ENCODE peak calls at places on chromosome 21, in eight cellular contexts. S is fibroblast of lung, T is brain microvascular endothelial cell, Z is tibial nerve, Y is right lobe of liver, X is psoas muscle, P is Panc1, V is A549. G is an unnamed sample.

GRCh38 chr21:43692949-43693348 is 26.0 kb upstream of the PDXK start:
- DNase-seq in Y (no peak), X (no peak), Z (no peak), S (no peak), P (no peak), V (no peak), T (no peak), G (no peak)

GRCh38 chr21:46675595-46676280 is 40.3 kb downstream of the PRMT2 start:
- DNase-seq in Z (no peak), T (no peak), S (no peak), P (no peak), X (no peak), Y (no peak), V (no peak), G (no peak)

GRCh38 chr21:41169701-41170100 is 1.7 kb downstream of the BACE2 start:
- DNase-seq in T (no peak), V (no peak), S (peak), P (no peak), Y (no peak), X (no peak), Z (no peak), G (no peak)

GRCh38 chr21:16137106-16137505 is 407.3 kb downstream of the USP25 start:
- DNase-seq in T (no peak), V (no peak), Y (no peak), X (no peak), Z (no peak), P (no peak), S (peak), G (no peak)

GRCh38 chr21:36471254-36471723 is 8.6 kb downstream of the CLDN14 start:
- DNase-seq in Y (no peak), T (peak), Z (no peak), P (no peak), V (peak), X (no peak), S (peak), G (no peak)

GRCh38 chr21:32119389-32119788 is 159.5 kb downstream of the MIS18A start:
- DNase-seq in P (no peak), T (no peak), V (no peak), Y (no peak), X (no peak), Z (no peak), S (no peak), G (no peak)

GRCh38 chr21:27035791-27036190 is 68.9 kb upstream of the ADAMTS5 start:
- DNase-seq in T (no peak), Z (no peak), S (no peak), V (no peak), P (no peak), Y (no peak), X (no peak), G (no peak)

GRCh38 chr21:21003701-21004100 is 5.5 kb downstream of the NCAM2 start:
- DNase-seq in P (no peak), Y (no peak), V (no peak), X (no peak), Z (no peak), S (peak), T (peak), G (peak)

GRCh38 chr21:18716578-18717138 is 313.1 kb upstream of the TMPRSS15 start:
- DNase-seq in S (no peak), P (no peak), X (no peak), Z (no peak), V (no peak), T (no peak), Y (no peak), G (peak)

GRCh38 chr21:15682977-15683376 is 46.8 kb upstream of the USP25 start:
- DNase-seq in P (no peak), Y (no peak), X (no peak), Z (no peak), S (peak), T (no peak), V (no peak), G (peak)

GRCh38 chr21:15669247-15669646 is 60.5 kb upstream of the USP25 start:
- DNase-seq in P (no peak), S (peak), Z (no peak), X (no peak), Y (no peak), V (no peak), T (no peak), G (peak)

GRCh38 chr21:38322551-38322950 is 65.8 kb downstream of the KCNJ15 start:
- DNase-seq in S (peak), P (no peak), Y (no peak), V (no peak), T (no peak), X (no peak), Z (no peak), G (no peak)

GRCh38 chr21:43357708-43358430 is 69.1 kb downstream of the SIK1 start:
- DNase-seq in T (no peak), Y (no peak), V (no peak), Z (no peak), X (no peak), P (no peak), S (no peak), G (no peak)

GRCh38 chr21:26842300-26842699 is 2.9 kb downstream of the ADAMTS1 start:
- DNase-seq in X (no peak), S (peak), Z (no peak), T (peak), P (no peak), Y (no peak), V (no peak), G (no peak)

GRCh38 chr21:15164678-15165303 is 100.0 kb upstream of the NRIP1 start:
- DNase-seq in V (no peak), T (no peak), P (no peak), X (no peak), S (no peak), Z (no peak), Y (no peak), G (no peak)

GRCh38 chr21:36692125-36692843 is 6.6 kb upstream of the SIM2 start:
- DNase-seq in T (no peak), Z (no peak), P (no peak), V (no peak), Y (no peak), S (no peak), X (no peak), G (no peak)

GRCh38 chr21:35779690-35780570 is 280.4 kb downstream of the SETD4 start:
- DNase-seq in Z (no peak), T (peak), V (no peak), P (no peak), X (no peak), Y (no peak), S (peak), G (no peak)

GRCh38 chr21:28196981-28197380 is 795.7 kb downstream of the LTN1 start:
- DNase-seq in V (no peak), Z (no peak), T (no peak), X (no peak), Y (no peak), S (no peak), P (no peak), G (peak)

GRCh38 chr21:38879912-38880577 is 74.3 kb downstream of the ETS2 start:
- DNase-seq in X (no peak), P (no peak), Z (no peak), Y (no peak), V (no peak), T (no peak), S (no peak), G (no peak)

GRCh38 chr21:43829161-43829560 is 35.9 kb upstream of the AGPAT3 start:
- DNase-seq in X (no peak), Y (no peak), P (no peak), Z (no peak), S (no peak), T (no peak), V (no peak), G (no peak)

GRCh38 chr21:33011462-33011861 is 14.3 kb upstream of the OLIG2 start:
- DNase-seq in S (peak), Y (no peak), P (no peak), V (peak), T (peak), X (no peak), Z (no peak), G (no peak)

GRCh38 chr21:35529141-35529863 is 480.2 kb upstream of the RUNX1 start:
- DNase-seq in Z (no peak), Y (no peak), T (peak), V (no peak), P (no peak), X (no peak), S (peak), G (no peak)

GRCh38 chr21:43306911-43307676 is 119.8 kb downstream of the SIK1 start:
- DNase-seq in Z (no peak), V (peak), X (peak), T (peak), Y (peak), P (peak), S (peak), G (no peak)

GRCh38 chr21:46540087-46540710 is 64.7 kb downstream of the S100B start:
- DNase-seq in X (no peak), S (no peak), Z (no peak), Y (no peak), P (no peak), T (no peak), V (no peak), G (no peak)

GRCh38 chr21:31343680-31344480 is at the start of gene TIAM1:
- DNase-seq in V (no peak), X (peak), S (peak), P (no peak), T (peak), Z (peak), Y (no peak), G (peak)

GRCh38 chr21:30463713-30464112 is 16.5 kb downstream of the KRTAP19-1 start:
- DNase-seq in P (peak), S (no peak), Y (no peak), Z (no peak), V (no peak), X (no peak), T (no peak), G (peak)

GRCh38 chr21:36909423-36909822 is 57.0 kb downstream of the HLCS start:
- DNase-seq in Y (no peak), X (no peak), V (peak), Z (no peak), S (peak), T (no peak), P (no peak), G (no peak)

GRCh38 chr21:36615274-36615964 is 83.5 kb upstream of the SIM2 start:
- DNase-seq in T (no peak), Z (no peak), S (no peak), V (peak), X (no peak), Y (no peak), P (no peak), G (peak)

GRCh38 chr21:38773108-38774061 is 32.3 kb upstream of the ETS2 start:
- DNase-seq in Y (no peak), X (peak), V (peak), S (peak), P (peak), T (peak), Z (peak), G (peak)

GRCh38 chr21:27759820-27760219 is 792.9 kb upstream of the ADAMTS5 start:
- DNase-seq in T (no peak), Z (no peak), X (no peak), V (no peak), Y (no peak), P (no peak), S (no peak), G (no peak)

GRCh38 chr21:38319781-38320180 is 63.0 kb downstream of the KCNJ15 start:
- DNase-seq in T (peak), V (no peak), X (no peak), S (peak), Y (no peak), Z (no peak), P (no peak), G (no peak)

GRCh38 chr21:37319551-37319950 is 47.0 kb upstream of the DYRK1A start:
- DNase-seq in S (no peak), Z (no peak), V (no peak), Y (no peak), T (no peak), X (no peak), P (no peak), G (no peak)

GRCh38 chr21:22250355-22250754 is 1252.1 kb downstream of the NCAM2 start:
- DNase-seq in V (no peak), P (no peak), X (no peak), T (no peak), Z (no peak), S (no peak), Y (no peak), G (no peak)

GRCh38 chr21:32886339-32886738 is 114.8 kb upstream of the PAXBP1 start:
- DNase-seq in Y (no peak), T (no peak), P (no peak), X (no peak), S (no peak), V (no peak), Z (no peak), G (peak)

GRCh38 chr21:32817206-32817605 is 45.7 kb upstream of the PAXBP1 start:
- DNase-seq in P (no peak), Y (no peak), S (no peak), T (no peak), X (no peak), V (no peak), Z (no peak), G (no peak)

GRCh38 chr21:38097789-38098188 is 159.0 kb upstream of the KCNJ15 start:
- DNase-seq in V (no peak), X (no peak), Z (no peak), S (no peak), P (no peak), T (no peak), Y (no peak), G (no peak)

GRCh38 chr21:38920631-38921398 is 115.1 kb downstream of the ETS2 start:
- DNase-seq in T (no peak), Z (no peak), X (no peak), V (no peak), S (peak), Y (no peak), P (no peak), G (no peak)

GRCh38 chr21:36186506-36187399 is 30.1 kb downstream of the DOP1B start:
- DNase-seq in P (no peak), T (no peak), Z (no peak), X (no peak), V (no peak), S (no peak), Y (no peak), G (no peak)

GRCh38 chr21:17667256-17667655 is 54.6 kb upstream of the BTG3 start:
- DNase-seq in V (no peak), S (no peak), P (no peak), Y (no peak), T (no peak), X (no peak), Z (no peak), G (no peak)
- H3K4me3 ChIP-seq in V (no peak), S (no peak), P (no peak), Y (no peak), T (no peak), X (no peak), Z (no peak), G (no peak)

GRCh38 chr21:34344058-34344425 is 19.8 kb upstream of the KCNE2 start:
- DNase-seq in Y (no peak), S (no peak), P (no peak), Z (no peak), T (no peak), V (no peak), X (no peak), G (no peak)

GRCh38 chr21:34343347-34344057 is 20.3 kb upstream of the KCNE2 start:
- DNase-seq in Y (no peak), Z (no peak), V (no peak), T (no peak), S (no peak), P (no peak), X (no peak), G (no peak)

GRCh38 chr21:34345091-34345871 is 18.5 kb upstream of the KCNE2 start:
- DNase-seq in P (no peak), Z (no peak), X (no peak), T (peak), V (no peak), S (peak), Y (no peak), G (no peak)

GRCh38 chr21:34345892-34346291 is 17.9 kb upstream of the KCNE2 start:
- DNase-seq in S (no peak), Z (no peak), V (no peak), T (no peak), P (no peak), Y (no peak), X (no peak), G (no peak)

GRCh38 chr21:34344584-34344983 is 19.2 kb upstream of the KCNE2 start:
- DNase-seq in S (no peak), Y (no peak), P (no peak), V (no peak), T (no peak), X (no peak), Z (no peak), G (no peak)
- H3K27ac ChIP-seq in S (no peak), Y (no peak), P (no peak), V (no peak), T (no peak), X (no peak), Z (peak), G (no peak)

DNA sequence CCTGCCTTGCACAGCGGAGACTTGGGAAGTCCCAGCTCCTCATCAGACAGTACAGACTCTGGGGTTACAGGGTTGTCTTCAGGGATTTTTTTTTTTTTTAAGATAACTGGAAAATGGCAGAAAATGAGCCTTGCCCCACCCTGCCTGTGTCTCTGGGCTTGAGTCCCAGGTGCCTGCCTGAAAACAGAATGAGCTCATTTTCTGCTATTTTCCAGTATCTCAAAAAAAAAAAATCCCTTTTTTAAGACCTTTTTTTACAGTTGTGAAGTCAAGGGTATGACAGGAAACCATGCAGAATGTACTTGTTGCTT is 10.1 kb downstream of the SLX9 start:
- DNase-seq in S (no peak), P (no peak), X (no peak), V (no peak), T (no peak), Z (no peak), Y (no peak), G (no peak)
- TF ChIP-seq CTCF in S (no peak), P (no peak), X (no peak), V (no peak), T (no peak), Z (no peak), Y (no peak), G (no peak)

GRCh38 chr21:45482899-45483821 is 59.1 kb downstream of the SLC19A1 start:
- DNase-seq in P (no peak), T (no peak), V (no peak), X (peak), S (no peak), Z (no peak), Y (no peak), G (no peak)
- H3K4me3 ChIP-seq in P (no peak), T (no peak), V (no peak), X (no peak), S (no peak), Z (no peak), Y (no peak), G (no peak)

GRCh38 chr21:25687787-25688186 is 46.9 kb downstream of the ATP5PF start:
- DNase-seq in Y (no peak), Z (no peak), V (no peak), S (no peak), T (no peak), P (no peak), X (no peak), G (no peak)
- H3K27ac ChIP-seq in Y (peak), Z (no peak), V (no peak), S (no peak), T (no peak), P (no peak), X (no peak), G (no peak)

DNA sequence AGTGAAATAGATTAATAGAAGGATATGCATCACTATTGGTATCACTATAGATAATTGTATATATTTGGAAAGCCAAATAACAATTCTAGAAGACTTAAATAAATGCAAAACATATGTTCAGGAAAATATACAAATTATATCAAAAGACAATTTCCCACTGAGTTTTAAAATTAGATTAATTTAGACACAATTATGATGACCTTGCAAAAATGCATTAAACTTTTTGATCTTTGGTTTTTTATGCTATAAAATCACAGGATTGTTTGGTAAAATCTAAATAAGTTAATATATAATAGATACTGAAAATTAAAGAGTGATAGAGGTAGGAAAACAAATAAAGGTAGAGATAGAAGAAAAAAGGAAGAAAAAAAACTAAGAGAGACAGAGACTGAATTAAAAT is 2027.7 kb downstream of the MRPL39 start:
- DNase-seq in S (no peak), V (no peak), P (no peak), X (no peak), Z (no peak), Y (no peak), T (no peak), G (no peak)
- TF ChIP-seq CTCF in S (no peak), V (no peak), P (no peak), X (no peak), Z (no peak), Y (no peak), T (no peak), G (no peak)

GRCh38 chr21:42301371-42302291 is 13.6 kb downstream of the TFF3 start:
- DNase-seq in X (no peak), S (no peak), V (no peak), P (no peak), T (no peak), Z (no peak), Y (no peak), G (no peak)
- H3K4me3 ChIP-seq in X (no peak), S (no peak), V (no peak), P (no peak), T (no peak), Z (no peak), Y (no peak), G (no peak)

G was measured in A673.